ENCODE peak calls at places on chromosomes 1 and 21, in ten cellular contexts. N is H54; F is EL; I is mucosa of gallbladder; Z is fibroblast of lung; O is AG09319; W is activated T-cell treated with anti-CD3 and anti-CD28 coated beads for 1 hour; P is activated CD4-positive, alpha-beta T cell treated with anti-CD3 and anti-CD28 coated beads for 48 hours; R is HTR-8/SVneo; S is lower lobe of right lung. X is an unnamed sample.

GRCh38 chr1:3022511-3022973 is 1.3 kb downstream of the ACTRT2 start:
- DNase-seq in N (no peak), F (no peak), I (no peak), Z (no peak), O (no peak), W (no peak), P (no peak), R (no peak), S (peak; percentile 40), X (no peak)

GRCh38 chr1:203556047-203556851 is 62.3 kb downstream of the OPTC start:
- DNase-seq in N (no peak), F (peak; percentile 89), I (no peak), Z (peak; percentile 76), O (peak; percentile 84), W (no peak), P (no peak), R (no peak), S (no peak), X (peak; percentile 31)

GRCh38 chr1:31413405-31414005 is 492 bp downstream of the SERINC2 start:
- DNase-seq in N (no peak), F (peak; percentile 66), I (peak; percentile 75), Z (peak; percentile 58), O (no peak), W (no peak), P (peak; percentile 13), R (no peak), S (peak; percentile 89), X (peak; percentile 93)

GRCh38 chr1:178050084-178050483 is 43.8 kb upstream of the RASAL2 start:
- DNase-seq in N (no peak), F (no peak), I (no peak), Z (no peak), O (no peak), W (no peak), P (no peak), R (no peak), S (no peak), X (no peak)

GRCh38 chr1:168879906-168880734 is 151.1 kb upstream of the DPT start:
- DNase-seq in N (no peak), F (no peak), I (peak; percentile 12), Z (peak; percentile 47), O (no peak), W (no peak), P (no peak), R (no peak), S (no peak), X (peak; percentile 46)

GRCh38 chr1:54835970-54836369 is 34.8 kb upstream of the TTC22 start:
- DNase-seq in N (no peak), F (no peak), I (no peak), Z (no peak), O (no peak), W (no peak), P (no peak), R (no peak), S (no peak), X (no peak)

GRCh38 chr21:34815831-34816700 is 147.3 kb downstream of the CLIC6 start:
- DNase-seq in N (no peak), F (peak; percentile 49), I (no peak), Z (no peak), O (no peak), W (no peak), P (no peak), R (no peak), S (no peak), X (no peak)

GRCh38 chr1:156694563-156694962 is 10.8 kb downstream of the CRABP2 start:
- DNase-seq in N (no peak), F (no peak), I (no peak), Z (no peak), O (no peak), W (no peak), P (no peak), R (no peak), S (no peak), X (no peak)

GRCh38 chr1:183234660-183235476 is 48.8 kb downstream of the LAMC2 start:
- DNase-seq in N (peak; percentile 75), F (peak; percentile 97), I (peak; percentile 51), Z (peak; percentile 98), O (peak; percentile 89), W (no peak), P (no peak), R (peak; percentile 78), S (no peak), X (peak; percentile 54)